ENCODE peak calls at places on chromosomes 11 and 22, in six cellular contexts. One of them, this sample, is unnamed.

GRCh38 chr11:134783219-134783618 is 371.2 kb upstream of the B3GAT1 start:
- DNase-seq in activated CD8-positive, alpha-beta memory T cell treated with anti-CD3 and anti-CD28 coated beads for 24 hours: no peak
- DNase-seq in activated CD4-positive, alpha-beta T cell treated with anti-CD3 and anti-CD28 coated beads, Interleukin-2, amount 50 U/mL, for 48 hours: no peak
- DNase-seq in HEK293T: no peak
- DNase-seq in T-cell: no peak
- DNase-seq in left colon: no peak
- DNase-seq in this sample: no peak

GRCh38 chr11:31690041-31690440 is 121.1 kb downstream of the PAX6 start:
- DNase-seq in activated CD4-positive, alpha-beta T cell treated with anti-CD3 and anti-CD28 coated beads, Interleukin-2, amount 50 U/mL, for 48 hours: no peak
- DNase-seq in left colon: no peak
- DNase-seq in T-cell: no peak
- DNase-seq in activated CD8-positive, alpha-beta memory T cell treated with anti-CD3 and anti-CD28 coated beads for 24 hours: no peak
- DNase-seq in HEK293T: no peak
- DNase-seq in this sample: no peak

GRCh38 chr11:82992219-82992618 is 79.5 kb downstream of the RAB30 start:
- DNase-seq in left colon: no peak
- DNase-seq in T-cell: no peak
- DNase-seq in activated CD8-positive, alpha-beta memory T cell treated with anti-CD3 and anti-CD28 coated beads for 24 hours: no peak
- DNase-seq in HEK293T: no peak
- DNase-seq in activated CD4-positive, alpha-beta T cell treated with anti-CD3 and anti-CD28 coated beads, Interleukin-2, amount 50 U/mL, for 48 hours: no peak
- DNase-seq in this sample: no peak

GRCh38 chr22:46537946-46538815 is 761 bp upstream of the CELSR1 start:
- DNase-seq in left colon: no peak
- DNase-seq in activated CD8-positive, alpha-beta memory T cell treated with anti-CD3 and anti-CD28 coated beads for 24 hours: no peak
- DNase-seq in T-cell: no peak
- DNase-seq in activated CD4-positive, alpha-beta T cell treated with anti-CD3 and anti-CD28 coated beads, Interleukin-2, amount 50 U/mL, for 48 hours: no peak
- DNase-seq in HEK293T: no peak
- DNase-seq in this sample: no peak

GRCh38 chr22:34111210-34111824 is 191.0 kb upstream of the LARGE1 start:
- DNase-seq in HEK293T: peak
- DNase-seq in activated CD4-positive, alpha-beta T cell treated with anti-CD3 and anti-CD28 coated beads, Interleukin-2, amount 50 U/mL, for 48 hours: peak
- DNase-seq in activated CD8-positive, alpha-beta memory T cell treated with anti-CD3 and anti-CD28 coated beads for 24 hours: peak
- DNase-seq in left colon: peak
- DNase-seq in T-cell: no peak
- DNase-seq in this sample: no peak

GRCh38 chr11:46404476-46405017 is 13.0 kb upstream of the CHRM4 start:
- DNase-seq in activated CD8-positive, alpha-beta memory T cell treated with anti-CD3 and anti-CD28 coated beads for 24 hours: no peak
- DNase-seq in T-cell: no peak
- DNase-seq in left colon: no peak
- DNase-seq in activated CD4-positive, alpha-beta T cell treated with anti-CD3 and anti-CD28 coated beads, Interleukin-2, amount 50 U/mL, for 48 hours: no peak
- DNase-seq in HEK293T: no peak
- DNase-seq in this sample: no peak

GRCh38 chr11:10526974-10527918 is 13.7 kb downstream of the RNF141 start:
- DNase-seq in HEK293T: no peak
- DNase-seq in activated CD4-positive, alpha-beta T cell treated with anti-CD3 and anti-CD28 coated beads, Interleukin-2, amount 50 U/mL, for 48 hours: no peak
- DNase-seq in left colon: no peak
- DNase-seq in T-cell: no peak
- DNase-seq in activated CD8-positive, alpha-beta memory T cell treated with anti-CD3 and anti-CD28 coated beads for 24 hours: no peak
- DNase-seq in this sample: no peak

GRCh38 chr11:73509188-73509587 is 88.7 kb downstream of the FAM168A start:
- DNase-seq in activated CD4-positive, alpha-beta T cell treated with anti-CD3 and anti-CD28 coated beads, Interleukin-2, amount 50 U/mL, for 48 hours: no peak
- DNase-seq in left colon: no peak
- DNase-seq in HEK293T: no peak
- DNase-seq in activated CD8-positive, alpha-beta memory T cell treated with anti-CD3 and anti-CD28 coated beads for 24 hours: no peak
- DNase-seq in T-cell: no peak
- DNase-seq in this sample: no peak

GRCh38 chr22:23128269-23129108 is 13.3 kb downstream of the RSPH14 start:
- DNase-seq in HEK293T: peak
- DNase-seq in activated CD4-positive, alpha-beta T cell treated with anti-CD3 and anti-CD28 coated beads, Interleukin-2, amount 50 U/mL, for 48 hours: peak
- DNase-seq in left colon: peak
- DNase-seq in activated CD8-positive, alpha-beta memory T cell treated with anti-CD3 and anti-CD28 coated beads for 24 hours: peak
- DNase-seq in T-cell: peak
- DNase-seq in this sample: no peak

GRCh38 chr11:45378516-45378915 is 92.4 kb upstream of the SYT13 start:
- DNase-seq in HEK293T: no peak
- DNase-seq in left colon: no peak
- DNase-seq in T-cell: no peak
- DNase-seq in activated CD8-positive, alpha-beta memory T cell treated with anti-CD3 and anti-CD28 coated beads for 24 hours: no peak
- DNase-seq in activated CD4-positive, alpha-beta T cell treated with anti-CD3 and anti-CD28 coated beads, Interleukin-2, amount 50 U/mL, for 48 hours: no peak
- DNase-seq in this sample: no peak

GRCh38 chr11:130403301-130403804 is 25.1 kb downstream of the ADAMTS8 start:
- DNase-seq in T-cell: no peak
- DNase-seq in left colon: no peak
- DNase-seq in activated CD4-positive, alpha-beta T cell treated with anti-CD3 and anti-CD28 coated beads, Interleukin-2, amount 50 U/mL, for 48 hours: no peak
- DNase-seq in HEK293T: no peak
- DNase-seq in activated CD8-positive, alpha-beta memory T cell treated with anti-CD3 and anti-CD28 coated beads for 24 hours: no peak
- DNase-seq in this sample: no peak

GRCh38 chr22:32130464-32130863 is 28.6 kb downstream of the C22orf42 start:
- DNase-seq in T-cell: no peak
- DNase-seq in activated CD8-positive, alpha-beta memory T cell treated with anti-CD3 and anti-CD28 coated beads for 24 hours: no peak
- DNase-seq in HEK293T: no peak
- DNase-seq in activated CD4-positive, alpha-beta T cell treated with anti-CD3 and anti-CD28 coated beads, Interleukin-2, amount 50 U/mL, for 48 hours: no peak
- DNase-seq in left colon: no peak
- DNase-seq in this sample: peak

GRCh38 chr11:57440744-57441414 is 14.0 kb upstream of the SLC43A3 start:
- DNase-seq in activated CD4-positive, alpha-beta T cell treated with anti-CD3 and anti-CD28 coated beads, Interleukin-2, amount 50 U/mL, for 48 hours: no peak
- DNase-seq in T-cell: no peak
- DNase-seq in HEK293T: no peak
- DNase-seq in left colon: no peak
- DNase-seq in activated CD8-positive, alpha-beta memory T cell treated with anti-CD3 and anti-CD28 coated beads for 24 hours: no peak
- DNase-seq in this sample: no peak

GRCh38 chr22:47805394-47805935 is 1043.0 kb downstream of the TBC1D22A start:
- DNase-seq in activated CD4-positive, alpha-beta T cell treated with anti-CD3 and anti-CD28 coated beads, Interleukin-2, amount 50 U/mL, for 48 hours: no peak
- DNase-seq in HEK293T: no peak
- DNase-seq in left colon: no peak
- DNase-seq in activated CD8-positive, alpha-beta memory T cell treated with anti-CD3 and anti-CD28 coated beads for 24 hours: peak
- DNase-seq in T-cell: no peak
- DNase-seq in this sample: peak

GRCh38 chr11:64724863-64725535 is 2.0 kb upstream of the NRXN2 start:
- DNase-seq in HEK293T: no peak
- DNase-seq in activated CD4-positive, alpha-beta T cell treated with anti-CD3 and anti-CD28 coated beads, Interleukin-2, amount 50 U/mL, for 48 hours: no peak
- DNase-seq in left colon: no peak
- DNase-seq in activated CD8-positive, alpha-beta memory T cell treated with anti-CD3 and anti-CD28 coated beads for 24 hours: peak
- DNase-seq in T-cell: no peak
- DNase-seq in this sample: no peak

GRCh38 chr11:111541209-111542061 is 915 bp downstream of the LAYN start:
- DNase-seq in activated CD8-positive, alpha-beta memory T cell treated with anti-CD3 and anti-CD28 coated beads for 24 hours: peak
- DNase-seq in HEK293T: peak
- DNase-seq in left colon: peak
- DNase-seq in T-cell: no peak
- DNase-seq in activated CD4-positive, alpha-beta T cell treated with anti-CD3 and anti-CD28 coated beads, Interleukin-2, amount 50 U/mL, for 48 hours: no peak
- DNase-seq in this sample: no peak

GRCh38 chr11:117002639-117003305 is 95.5 kb downstream of the SIK3 start:
- DNase-seq in HEK293T: no peak
- DNase-seq in T-cell: no peak
- DNase-seq in left colon: no peak
- DNase-seq in activated CD8-positive, alpha-beta memory T cell treated with anti-CD3 and anti-CD28 coated beads for 24 hours: no peak
- DNase-seq in activated CD4-positive, alpha-beta T cell treated with anti-CD3 and anti-CD28 coated beads, Interleukin-2, amount 50 U/mL, for 48 hours: no peak
- DNase-seq in this sample: no peak

GRCh38 chr22:38239101-38239761 is 33.6 kb downstream of the TMEM184B start:
- DNase-seq in T-cell: no peak
- DNase-seq in activated CD8-positive, alpha-beta memory T cell treated with anti-CD3 and anti-CD28 coated beads for 24 hours: no peak
- DNase-seq in left colon: no peak
- DNase-seq in activated CD4-positive, alpha-beta T cell treated with anti-CD3 and anti-CD28 coated beads, Interleukin-2, amount 50 U/mL, for 48 hours: no peak
- DNase-seq in HEK293T: no peak
- DNase-seq in this sample: no peak

GRCh38 chr11:120060512-120060911 is 77.4 kb downstream of the TRIM29 start:
- DNase-seq in left colon: no peak
- DNase-seq in T-cell: no peak
- DNase-seq in HEK293T: no peak
- DNase-seq in activated CD8-positive, alpha-beta memory T cell treated with anti-CD3 and anti-CD28 coated beads for 24 hours: no peak
- DNase-seq in activated CD4-positive, alpha-beta T cell treated with anti-CD3 and anti-CD28 coated beads, Interleukin-2, amount 50 U/mL, for 48 hours: no peak
- DNase-seq in this sample: no peak

GRCh38 chr22:23501244-23501643 is 78.8 kb downstream of the IGLL1 start:
- DNase-seq in activated CD4-positive, alpha-beta T cell treated with anti-CD3 and anti-CD28 coated beads, Interleukin-2, amount 50 U/mL, for 48 hours: no peak
- DNase-seq in activated CD8-positive, alpha-beta memory T cell treated with anti-CD3 and anti-CD28 coated beads for 24 hours: no peak
- DNase-seq in HEK293T: no peak
- DNase-seq in left colon: no peak
- DNase-seq in T-cell: no peak
- DNase-seq in this sample: no peak

GRCh38 chr11:65906602-65907001 is 6.4 kb upstream of the FOSL1 start:
- DNase-seq in HEK293T: no peak
- DNase-seq in activated CD8-positive, alpha-beta memory T cell treated with anti-CD3 and anti-CD28 coated beads for 24 hours: no peak
- DNase-seq in T-cell: no peak
- DNase-seq in left colon: no peak
- DNase-seq in activated CD4-positive, alpha-beta T cell treated with anti-CD3 and anti-CD28 coated beads, Interleukin-2, amount 50 U/mL, for 48 hours: no peak
- DNase-seq in this sample: no peak

GRCh38 chr22:39348909-39349505 is 784 bp upstream of the SYNGR1 start:
- DNase-seq in T-cell: no peak
- DNase-seq in activated CD8-positive, alpha-beta memory T cell treated with anti-CD3 and anti-CD28 coated beads for 24 hours: no peak
- DNase-seq in activated CD4-positive, alpha-beta T cell treated with anti-CD3 and anti-CD28 coated beads, Interleukin-2, amount 50 U/mL, for 48 hours: no peak
- DNase-seq in left colon: peak
- DNase-seq in HEK293T: no peak
- DNase-seq in this sample: no peak

GRCh38 chr11:19110290-19110689 is 6.7 kb upstream of the ZDHHC13 start:
- DNase-seq in activated CD8-positive, alpha-beta memory T cell treated with anti-CD3 and anti-CD28 coated beads for 24 hours: no peak
- DNase-seq in left colon: no peak
- DNase-seq in HEK293T: no peak
- DNase-seq in T-cell: no peak
- DNase-seq in activated CD4-positive, alpha-beta T cell treated with anti-CD3 and anti-CD28 coated beads, Interleukin-2, amount 50 U/mL, for 48 hours: no peak
- DNase-seq in this sample: no peak